ENCODE peak calls at places on chromosomes 5 and 9, in four cellular contexts. One of them, this sample, is unnamed.
A peak's percentile ranks its signal among the peaks of the same experiment; 100 is the strongest.

GRCh38 chr9:129598089-129598596 is 22.8 kb downstream of the C9orf50 start:
- DNase-seq in kidney tubule cell: no peak
- DNase-seq in NCI-H446: no peak
- DNase-seq in hepatic stellate cell: no peak
- DNase-seq in this sample: no peak

GRCh38 chr5:154002093-154002492 is 36.6 kb downstream of the FAM114A2 start:
- DNase-seq in hepatic stellate cell: no peak
- DNase-seq in NCI-H446: no peak
- DNase-seq in kidney tubule cell: peak; percentile 5
- DNase-seq in this sample: no peak

GRCh38 chr9:82080265-82080664 is 91.7 kb downstream of the SPATA31D1 start:
- DNase-seq in kidney tubule cell: no peak
- DNase-seq in NCI-H446: no peak
- DNase-seq in hepatic stellate cell: no peak
- DNase-seq in this sample: no peak

GRCh38 chr9:77978086-77978781 is 53.4 kb downstream of the GNAQ start:
- DNase-seq in kidney tubule cell: no peak
- DNase-seq in hepatic stellate cell: no peak
- DNase-seq in NCI-H446: no peak
- DNase-seq in this sample: peak; percentile 69

GRCh38 chr9:134010774-134011173 is 14.5 kb upstream of the BRD3OS start:
- DNase-seq in kidney tubule cell: no peak
- DNase-seq in hepatic stellate cell: no peak
- DNase-seq in NCI-H446: no peak
- DNase-seq in this sample: no peak

GRCh38 chr5:138149530-138149929 is 10.3 kb upstream of the NME5 start:
- DNase-seq in NCI-H446: no peak
- DNase-seq in hepatic stellate cell: peak; percentile 27
- DNase-seq in kidney tubule cell: peak; percentile 21
- DNase-seq in this sample: no peak

GRCh38 chr9:112489039-112489546 is 2.5 kb downstream of the KIAA1958 start:
- DNase-seq in NCI-H446: no peak
- DNase-seq in kidney tubule cell: no peak
- DNase-seq in hepatic stellate cell: no peak
- DNase-seq in this sample: no peak

GRCh38 chr5:16891043-16891442 is 45.0 kb downstream of the MYO10 start:
- DNase-seq in kidney tubule cell: no peak
- DNase-seq in NCI-H446: no peak
- DNase-seq in hepatic stellate cell: no peak
- DNase-seq in this sample: no peak

GRCh38 chr9:81312346-81312745 is 377.0 kb downstream of the TLE1 start:
- DNase-seq in hepatic stellate cell: no peak
- DNase-seq in kidney tubule cell: no peak
- DNase-seq in NCI-H446: no peak
- DNase-seq in this sample: no peak

GRCh38 chr5:154081246-154081645 is 42.5 kb downstream of the MFAP3 start:
- DNase-seq in kidney tubule cell: no peak
- DNase-seq in hepatic stellate cell: no peak
- DNase-seq in NCI-H446: peak; percentile 14
- DNase-seq in this sample: no peak

GRCh38 chr9:92439921-92440750 is 15.9 kb upstream of the OMD start:
- DNase-seq in NCI-H446: no peak
- DNase-seq in hepatic stellate cell: peak; percentile 37
- DNase-seq in kidney tubule cell: peak; percentile 56
- DNase-seq in this sample: no peak

GRCh38 chr5:24823625-24824024 is 178.8 kb upstream of the CDH10 start:
- DNase-seq in NCI-H446: no peak
- DNase-seq in kidney tubule cell: no peak
- DNase-seq in hepatic stellate cell: no peak
- DNase-seq in this sample: peak; percentile 26

GRCh38 chr9:134438204-134438788 is 112.0 kb downstream of the RXRA start:
- DNase-seq in NCI-H446: no peak
- DNase-seq in kidney tubule cell: no peak
- DNase-seq in hepatic stellate cell: no peak
- DNase-seq in this sample: no peak

GRCh38 chr5:96439477-96440184 is 6.6 kb upstream of the PCSK1 start:
- DNase-seq in NCI-H446: no peak
- DNase-seq in kidney tubule cell: no peak
- DNase-seq in hepatic stellate cell: no peak
- DNase-seq in this sample: no peak

GRCh38 chr5:81506900-81507588 is 113.1 kb upstream of the ACOT12 start:
- DNase-seq in kidney tubule cell: peak; percentile 81
- DNase-seq in NCI-H446: peak; percentile 81
- DNase-seq in hepatic stellate cell: peak; percentile 62
- DNase-seq in this sample: peak; percentile 58

GRCh38 chr9:137969008-137969407 is 91.4 kb downstream of the CACNA1B start:
- DNase-seq in NCI-H446: no peak
- DNase-seq in kidney tubule cell: no peak
- DNase-seq in hepatic stellate cell: no peak
- DNase-seq in this sample: no peak

GRCh38 chr9:112795946-112796345 is 45.4 kb downstream of the SNX30 start:
- DNase-seq in NCI-H446: no peak
- DNase-seq in hepatic stellate cell: no peak
- DNase-seq in kidney tubule cell: no peak
- DNase-seq in this sample: no peak

GRCh38 chr9:134432471-134432870 is 106.2 kb downstream of the RXRA start:
- DNase-seq in hepatic stellate cell: no peak
- DNase-seq in kidney tubule cell: no peak
- DNase-seq in NCI-H446: no peak
- DNase-seq in this sample: no peak

GRCh38 chr9:89428901-89429890 is 68.7 kb downstream of the SEMA4D start:
- DNase-seq in NCI-H446: no peak
- DNase-seq in kidney tubule cell: no peak
- DNase-seq in hepatic stellate cell: no peak
- DNase-seq in this sample: no peak

GRCh38 chr5:81749562-81750307 is 1.2 kb downstream of the SSBP2 start:
- DNase-seq in NCI-H446: peak; percentile 14
- DNase-seq in hepatic stellate cell: no peak
- DNase-seq in kidney tubule cell: peak; percentile 13
- DNase-seq in this sample: no peak

GRCh38 chr9:123564652-123565051 is 208.7 kb downstream of the CRB2 start:
- DNase-seq in NCI-H446: no peak
- DNase-seq in kidney tubule cell: no peak
- DNase-seq in hepatic stellate cell: no peak
- DNase-seq in this sample: no peak

GRCh38 chr5:81789033-81789432 is 38.1 kb upstream of the SSBP2 start:
- DNase-seq in hepatic stellate cell: no peak
- DNase-seq in kidney tubule cell: peak; percentile 50
- DNase-seq in NCI-H446: no peak
- DNase-seq in this sample: no peak

This sample was measured in NCI-H2081.